ENCODE peak calls at places on chromosomes 16 and 17, in five cellular contexts. One of them, this sample, is unnamed.
A peak's percentile ranks its signal among the peaks of the same experiment; 100 is the strongest.

GRCh38 chr17:6064855-6065254 is 5.3 kb upstream of the WSCD1 start:
- DNase-seq in Caco-2: no peak
- DNase-seq in CD8-positive, alpha-beta T cell: no peak
- DNase-seq in NCI-H524 treated with DMSO at 0.1 percent for 48 hours: no peak
- DNase-seq in cardiac muscle cell: no peak
- DNase-seq in this sample: no peak

GRCh38 chr17:29578626-29579485 is 10.4 kb downstream of the TP53I13 start:
- DNase-seq in Caco-2: no peak
- DNase-seq in NCI-H524 treated with DMSO at 0.1 percent for 48 hours: no peak
- DNase-seq in cardiac muscle cell: no peak
- DNase-seq in CD8-positive, alpha-beta T cell: no peak
- DNase-seq in this sample: no peak

GRCh38 chr17:71032746-71033273 is 863.5 kb downstream of the KCNJ2 start:
- DNase-seq in Caco-2: no peak
- DNase-seq in NCI-H524 treated with DMSO at 0.1 percent for 48 hours: no peak
- DNase-seq in CD8-positive, alpha-beta T cell: no peak
- DNase-seq in cardiac muscle cell: no peak
- DNase-seq in this sample: peak; percentile 70

GRCh38 chr16:2967211-2967631 is 1.9 kb upstream of the PAQR4 start:
- DNase-seq in Caco-2: no peak
- DNase-seq in CD8-positive, alpha-beta T cell: no peak
- DNase-seq in cardiac muscle cell: no peak
- DNase-seq in NCI-H524 treated with DMSO at 0.1 percent for 48 hours: no peak
- DNase-seq in this sample: no peak

GRCh38 chr16:10970065-10970464 is 25.7 kb downstream of the CLEC16A start:
- DNase-seq in CD8-positive, alpha-beta T cell: no peak
- DNase-seq in Caco-2: no peak
- DNase-seq in NCI-H524 treated with DMSO at 0.1 percent for 48 hours: no peak
- DNase-seq in cardiac muscle cell: no peak
- DNase-seq in this sample: no peak

GRCh38 chr16:53089434-53090270 is 34.9 kb downstream of the CHD9 start:
- DNase-seq in cardiac muscle cell: peak; percentile 77
- DNase-seq in Caco-2: no peak
- DNase-seq in NCI-H524 treated with DMSO at 0.1 percent for 48 hours: no peak
- DNase-seq in CD8-positive, alpha-beta T cell: no peak
- DNase-seq in this sample: no peak

GRCh38 chr17:18959845-18960240 is 7.9 kb downstream of the SLC5A10 start:
- DNase-seq in CD8-positive, alpha-beta T cell: no peak
- DNase-seq in Caco-2: no peak
- DNase-seq in NCI-H524 treated with DMSO at 0.1 percent for 48 hours: no peak
- DNase-seq in cardiac muscle cell: no peak
- DNase-seq in this sample: no peak

GRCh38 chr16:73025506-73026131 is 22.3 kb downstream of the ZFHX3 start:
- DNase-seq in cardiac muscle cell: peak; percentile 38
- DNase-seq in CD8-positive, alpha-beta T cell: no peak
- DNase-seq in NCI-H524 treated with DMSO at 0.1 percent for 48 hours: no peak
- DNase-seq in Caco-2: no peak
- DNase-seq in this sample: no peak

GRCh38 chr16:23754594-23755483 is at the start of gene CHP2:
- DNase-seq in CD8-positive, alpha-beta T cell: peak; percentile 45
- DNase-seq in Caco-2: no peak
- DNase-seq in NCI-H524 treated with DMSO at 0.1 percent for 48 hours: no peak
- DNase-seq in cardiac muscle cell: no peak
- DNase-seq in this sample: peak; percentile 23

GRCh38 chr17:19769946-19770652 is 22.0 kb upstream of the ALDH3A1 start:
- DNase-seq in cardiac muscle cell: peak; percentile 54
- DNase-seq in CD8-positive, alpha-beta T cell: no peak
- DNase-seq in Caco-2: no peak
- DNase-seq in NCI-H524 treated with DMSO at 0.1 percent for 48 hours: no peak
- DNase-seq in this sample: no peak

GRCh38 chr16:10971560-10971961 is 27.2 kb downstream of the CLEC16A start:
- DNase-seq in Caco-2: peak; percentile 53
- DNase-seq in NCI-H524 treated with DMSO at 0.1 percent for 48 hours: peak; percentile 46
- DNase-seq in CD8-positive, alpha-beta T cell: no peak
- DNase-seq in cardiac muscle cell: peak; percentile 94
- DNase-seq in this sample: peak; percentile 39

GRCh38 chr16:83402969-83403368 is 404.8 kb upstream of the HSBP1 start:
- DNase-seq in Caco-2: no peak
- DNase-seq in CD8-positive, alpha-beta T cell: no peak
- DNase-seq in NCI-H524 treated with DMSO at 0.1 percent for 48 hours: no peak
- DNase-seq in cardiac muscle cell: peak; percentile 17
- DNase-seq in this sample: no peak

GRCh38 chr17:17416007-17416399 is 60.8 kb upstream of the MED9 start:
- DNase-seq in CD8-positive, alpha-beta T cell: no peak
- DNase-seq in cardiac muscle cell: peak; percentile 86
- DNase-seq in Caco-2: peak; percentile 75
- DNase-seq in NCI-H524 treated with DMSO at 0.1 percent for 48 hours: no peak
- DNase-seq in this sample: no peak

GRCh38 chr16:27341971-27342370 is 28.2 kb downstream of the IL4R start:
- DNase-seq in NCI-H524 treated with DMSO at 0.1 percent for 48 hours: no peak
- DNase-seq in Caco-2: no peak
- DNase-seq in CD8-positive, alpha-beta T cell: no peak
- DNase-seq in cardiac muscle cell: no peak
- DNase-seq in this sample: no peak

GRCh38 chr17:76547183-76547641 is 7.4 kb downstream of the PRCD start:
- DNase-seq in NCI-H524 treated with DMSO at 0.1 percent for 48 hours: peak; percentile 52
- DNase-seq in cardiac muscle cell: peak; percentile 81
- DNase-seq in CD8-positive, alpha-beta T cell: peak; percentile 79
- DNase-seq in Caco-2: no peak
- DNase-seq in this sample: peak; percentile 77

GRCh38 chr17:7627250-7628121 is at the start of gene SAT2:
- DNase-seq in NCI-H524 treated with DMSO at 0.1 percent for 48 hours: no peak
- DNase-seq in CD8-positive, alpha-beta T cell: peak; percentile 89
- DNase-seq in Caco-2: peak; percentile 88
- DNase-seq in cardiac muscle cell: peak; percentile 98
- DNase-seq in this sample: peak; percentile 95

GRCh38 chr17:5500247-5500803 is 14.0 kb downstream of the MIS12 start:
- DNase-seq in Caco-2: no peak
- DNase-seq in CD8-positive, alpha-beta T cell: no peak
- DNase-seq in NCI-H524 treated with DMSO at 0.1 percent for 48 hours: no peak
- DNase-seq in cardiac muscle cell: no peak
- DNase-seq in this sample: no peak

GRCh38 chr17:77609553-77610517 is 348.7 kb upstream of the TNRC6C start:
- DNase-seq in NCI-H524 treated with DMSO at 0.1 percent for 48 hours: no peak
- DNase-seq in cardiac muscle cell: no peak
- DNase-seq in Caco-2: no peak
- DNase-seq in CD8-positive, alpha-beta T cell: peak; percentile 74
- DNase-seq in this sample: no peak

This sample was measured in glutamatergic neuron.